ENCODE peak calls at places on chromosome 19, in seven cellular contexts. One of them, this sample, is unnamed.

GRCh38 chr19:5809053-5809452 is 4.2 kb downstream of the NRTN start:
- DNase-seq in NCI-H187: no peak
- DNase-seq in C1 segment of cervical spinal cord: no peak
- DNase-seq in AG04450: no peak
- DNase-seq in GM04504: no peak
- DNase-seq in activated CD4-positive, alpha-beta T cell treated with anti-CD3 and anti-CD28 coated beads, Interleukin-2, amount 10 ng/mL, durations not matched to agents 7 days and 5 days: no peak
- DNase-seq in activated T-cell treated with anti-CD3 and anti-CD28 coated beads for 1 hour: no peak
- DNase-seq in this sample: no peak

GRCh38 chr19:37979547-37980082 is 72.6 kb downstream of the SIPA1L3 start:
- DNase-seq in NCI-H187: peak
- DNase-seq in C1 segment of cervical spinal cord: no peak
- DNase-seq in AG04450: no peak
- DNase-seq in GM04504: no peak
- DNase-seq in activated CD4-positive, alpha-beta T cell treated with anti-CD3 and anti-CD28 coated beads, Interleukin-2, amount 10 ng/mL, durations not matched to agents 7 days and 5 days: no peak
- DNase-seq in activated T-cell treated with anti-CD3 and anti-CD28 coated beads for 1 hour: no peak
- DNase-seq in this sample: no peak

GRCh38 chr19:3324405-3324856 is 42.0 kb upstream of the NFIC start:
- DNase-seq in NCI-H187: peak
- DNase-seq in C1 segment of cervical spinal cord: no peak
- DNase-seq in AG04450: no peak
- DNase-seq in GM04504: no peak
- DNase-seq in activated CD4-positive, alpha-beta T cell treated with anti-CD3 and anti-CD28 coated beads, Interleukin-2, amount 10 ng/mL, durations not matched to agents 7 days and 5 days: peak
- DNase-seq in activated T-cell treated with anti-CD3 and anti-CD28 coated beads for 1 hour: peak
- DNase-seq in this sample: no peak

GRCh38 chr19:49264258-49264657 is 60.7 kb downstream of the SLC6A16 start:
- DNase-seq in NCI-H187: no peak
- DNase-seq in C1 segment of cervical spinal cord: no peak
- DNase-seq in AG04450: no peak
- DNase-seq in GM04504: no peak
- DNase-seq in activated CD4-positive, alpha-beta T cell treated with anti-CD3 and anti-CD28 coated beads, Interleukin-2, amount 10 ng/mL, durations not matched to agents 7 days and 5 days: no peak
- DNase-seq in activated T-cell treated with anti-CD3 and anti-CD28 coated beads for 1 hour: no peak
- DNase-seq in this sample: no peak

GRCh38 chr19:52600639-52601024 is 30.5 kb downstream of the ZNF701 start:
- DNase-seq in NCI-H187: no peak
- DNase-seq in C1 segment of cervical spinal cord: no peak
- DNase-seq in AG04450: no peak
- DNase-seq in GM04504: no peak
- DNase-seq in activated CD4-positive, alpha-beta T cell treated with anti-CD3 and anti-CD28 coated beads, Interleukin-2, amount 10 ng/mL, durations not matched to agents 7 days and 5 days: peak
- DNase-seq in activated T-cell treated with anti-CD3 and anti-CD28 coated beads for 1 hour: no peak
- DNase-seq in this sample: no peak

GRCh38 chr19:44585371-44586141 is 27.8 kb upstream of the IGSF23 start:
- DNase-seq in NCI-H187: no peak
- DNase-seq in C1 segment of cervical spinal cord: no peak
- DNase-seq in AG04450: no peak
- DNase-seq in GM04504: no peak
- DNase-seq in activated CD4-positive, alpha-beta T cell treated with anti-CD3 and anti-CD28 coated beads, Interleukin-2, amount 10 ng/mL, durations not matched to agents 7 days and 5 days: no peak
- DNase-seq in activated T-cell treated with anti-CD3 and anti-CD28 coated beads for 1 hour: no peak
- DNase-seq in this sample: no peak

GRCh38 chr19:883661-884211 is 9.3 kb downstream of the MED16 start:
- DNase-seq in NCI-H187: no peak
- DNase-seq in C1 segment of cervical spinal cord: no peak
- DNase-seq in AG04450: no peak
- DNase-seq in GM04504: no peak
- DNase-seq in activated CD4-positive, alpha-beta T cell treated with anti-CD3 and anti-CD28 coated beads, Interleukin-2, amount 10 ng/mL, durations not matched to agents 7 days and 5 days: no peak
- DNase-seq in activated T-cell treated with anti-CD3 and anti-CD28 coated beads for 1 hour: no peak
- DNase-seq in this sample: no peak

GRCh38 chr19:56966697-56967299 is 126.3 kb upstream of the PEG3 start:
- DNase-seq in NCI-H187: no peak
- DNase-seq in C1 segment of cervical spinal cord: no peak
- DNase-seq in AG04450: no peak
- DNase-seq in GM04504: no peak
- DNase-seq in activated CD4-positive, alpha-beta T cell treated with anti-CD3 and anti-CD28 coated beads, Interleukin-2, amount 10 ng/mL, durations not matched to agents 7 days and 5 days: no peak
- DNase-seq in activated T-cell treated with anti-CD3 and anti-CD28 coated beads for 1 hour: no peak
- DNase-seq in this sample: no peak

GRCh38 chr19:29840066-29840950 is 28.5 kb downstream of the CCNE1 start:
- DNase-seq in NCI-H187: no peak
- DNase-seq in C1 segment of cervical spinal cord: no peak
- DNase-seq in AG04450: no peak
- DNase-seq in GM04504: no peak
- DNase-seq in activated CD4-positive, alpha-beta T cell treated with anti-CD3 and anti-CD28 coated beads, Interleukin-2, amount 10 ng/mL, durations not matched to agents 7 days and 5 days: no peak
- DNase-seq in activated T-cell treated with anti-CD3 and anti-CD28 coated beads for 1 hour: no peak
- DNase-seq in this sample: no peak

GRCh38 chr19:43735957-43736356 is 18.8 kb downstream of the SMG9 start:
- DNase-seq in NCI-H187: no peak
- DNase-seq in C1 segment of cervical spinal cord: no peak
- DNase-seq in AG04450: no peak
- DNase-seq in GM04504: no peak
- DNase-seq in activated CD4-positive, alpha-beta T cell treated with anti-CD3 and anti-CD28 coated beads, Interleukin-2, amount 10 ng/mL, durations not matched to agents 7 days and 5 days: no peak
- DNase-seq in activated T-cell treated with anti-CD3 and anti-CD28 coated beads for 1 hour: no peak
- DNase-seq in this sample: no peak

GRCh38 chr19:55248166-55248675 is 10.6 kb downstream of the PPP6R1 start:
- DNase-seq in NCI-H187: no peak
- DNase-seq in C1 segment of cervical spinal cord: no peak
- DNase-seq in AG04450: no peak
- DNase-seq in GM04504: no peak
- DNase-seq in activated CD4-positive, alpha-beta T cell treated with anti-CD3 and anti-CD28 coated beads, Interleukin-2, amount 10 ng/mL, durations not matched to agents 7 days and 5 days: no peak
- DNase-seq in activated T-cell treated with anti-CD3 and anti-CD28 coated beads for 1 hour: no peak
- DNase-seq in this sample: no peak

GRCh38 chr19:5470264-5470671 is 15.1 kb downstream of the ZNRF4 start:
- DNase-seq in NCI-H187: no peak
- DNase-seq in C1 segment of cervical spinal cord: no peak
- DNase-seq in AG04450: no peak
- DNase-seq in GM04504: no peak
- DNase-seq in activated CD4-positive, alpha-beta T cell treated with anti-CD3 and anti-CD28 coated beads, Interleukin-2, amount 10 ng/mL, durations not matched to agents 7 days and 5 days: no peak
- DNase-seq in activated T-cell treated with anti-CD3 and anti-CD28 coated beads for 1 hour: no peak
- DNase-seq in this sample: no peak

GRCh38 chr19:4521170-4521887 is 3.0 kb upstream of the PLIN4 start:
- DNase-seq in NCI-H187: no peak
- DNase-seq in C1 segment of cervical spinal cord: no peak
- DNase-seq in AG04450: no peak
- DNase-seq in GM04504: no peak
- DNase-seq in activated CD4-positive, alpha-beta T cell treated with anti-CD3 and anti-CD28 coated beads, Interleukin-2, amount 10 ng/mL, durations not matched to agents 7 days and 5 days: no peak
- DNase-seq in activated T-cell treated with anti-CD3 and anti-CD28 coated beads for 1 hour: no peak
- DNase-seq in this sample: no peak

GRCh38 chr19:512548-513365 is 5.5 kb downstream of the TPGS1 start:
- DNase-seq in NCI-H187: peak
- DNase-seq in C1 segment of cervical spinal cord: no peak
- DNase-seq in AG04450: no peak
- DNase-seq in GM04504: no peak
- DNase-seq in activated CD4-positive, alpha-beta T cell treated with anti-CD3 and anti-CD28 coated beads, Interleukin-2, amount 10 ng/mL, durations not matched to agents 7 days and 5 days: no peak
- DNase-seq in activated T-cell treated with anti-CD3 and anti-CD28 coated beads for 1 hour: no peak
- DNase-seq in this sample: no peak

GRCh38 chr19:11807099-11807380 is 7.0 kb upstream of the ZNF440 start:
- DNase-seq in NCI-H187: no peak
- DNase-seq in C1 segment of cervical spinal cord: no peak
- DNase-seq in AG04450: no peak
- DNase-seq in GM04504: no peak
- DNase-seq in activated CD4-positive, alpha-beta T cell treated with anti-CD3 and anti-CD28 coated beads, Interleukin-2, amount 10 ng/mL, durations not matched to agents 7 days and 5 days: no peak
- DNase-seq in activated T-cell treated with anti-CD3 and anti-CD28 coated beads for 1 hour: no peak
- DNase-seq in this sample: no peak

GRCh38 chr19:38705197-38706019 is 38.9 kb downstream of the CAPN12 start:
- DNase-seq in NCI-H187: no peak
- DNase-seq in C1 segment of cervical spinal cord: no peak
- DNase-seq in AG04450: no peak
- DNase-seq in GM04504: no peak
- DNase-seq in activated CD4-positive, alpha-beta T cell treated with anti-CD3 and anti-CD28 coated beads, Interleukin-2, amount 10 ng/mL, durations not matched to agents 7 days and 5 days: no peak
- DNase-seq in activated T-cell treated with anti-CD3 and anti-CD28 coated beads for 1 hour: no peak
- DNase-seq in this sample: no peak

GRCh38 chr19:6744381-6745288 is 5.2 kb downstream of the TRIP10 start:
- DNase-seq in NCI-H187: no peak
- DNase-seq in C1 segment of cervical spinal cord: peak
- DNase-seq in AG04450: peak
- DNase-seq in GM04504: peak
- DNase-seq in activated CD4-positive, alpha-beta T cell treated with anti-CD3 and anti-CD28 coated beads, Interleukin-2, amount 10 ng/mL, durations not matched to agents 7 days and 5 days: no peak
- DNase-seq in activated T-cell treated with anti-CD3 and anti-CD28 coated beads for 1 hour: no peak
- DNase-seq in this sample: peak